ENCODE peak calls at places on chromosomes 2 and 18, in nine cellular contexts. One of them, this sample, is unnamed.

GRCh38 chr2:179525340-179525739 is 260.7 kb upstream of the SESTD1 start:
- DNase-seq in left ventricle myocardium inferior: no peak
- DNase-seq in tibial artery: no peak
- DNase-seq in HFFc6: no peak
- DNase-seq in GM13977: no peak
- DNase-seq in ovary: no peak
- DNase-seq in psoas muscle: no peak
- DNase-seq in kidney: no peak
- DNase-seq in heart right ventricle: no peak
- DNase-seq in this sample: no peak

GRCh38 chr18:62452280-62452824 is 70.5 kb upstream of the ZCCHC2 start:
- DNase-seq in ovary: no peak
- DNase-seq in heart right ventricle: no peak
- DNase-seq in GM13977: no peak
- DNase-seq in psoas muscle: peak; percentile 62
- DNase-seq in left ventricle myocardium inferior: no peak
- DNase-seq in kidney: no peak
- DNase-seq in HFFc6: no peak
- DNase-seq in tibial artery: no peak
- DNase-seq in this sample: no peak

GRCh38 chr2:186718122-186718521 is 24.3 kb downstream of the FAM171B start:
- DNase-seq in GM13977: no peak
- DNase-seq in kidney: no peak
- DNase-seq in tibial artery: no peak
- DNase-seq in psoas muscle: no peak
- DNase-seq in HFFc6: no peak
- DNase-seq in left ventricle myocardium inferior: no peak
- DNase-seq in ovary: no peak
- DNase-seq in heart right ventricle: no peak
- DNase-seq in this sample: no peak

GRCh38 chr2:140383781-140384180 is 1603.6 kb upstream of the NXPH2 start:
- DNase-seq in heart right ventricle: no peak
- DNase-seq in HFFc6: no peak
- DNase-seq in tibial artery: no peak
- DNase-seq in ovary: no peak
- DNase-seq in psoas muscle: no peak
- DNase-seq in kidney: no peak
- DNase-seq in GM13977: no peak
- DNase-seq in left ventricle myocardium inferior: no peak
- DNase-seq in this sample: no peak

GRCh38 chr2:62147610-62148301 is 48.2 kb upstream of the B3GNT2 start:
- DNase-seq in kidney: no peak
- DNase-seq in tibial artery: no peak
- DNase-seq in GM13977: no peak
- DNase-seq in psoas muscle: no peak
- DNase-seq in HFFc6: peak; percentile 86
- DNase-seq in left ventricle myocardium inferior: no peak
- DNase-seq in ovary: no peak
- DNase-seq in heart right ventricle: no peak
- DNase-seq in this sample: no peak

GRCh38 chr2:67209107-67209506 is 188.0 kb upstream of the ETAA1 start:
- DNase-seq in psoas muscle: no peak
- DNase-seq in GM13977: no peak
- DNase-seq in left ventricle myocardium inferior: no peak
- DNase-seq in tibial artery: no peak
- DNase-seq in kidney: no peak
- DNase-seq in heart right ventricle: no peak
- DNase-seq in HFFc6: no peak
- DNase-seq in ovary: no peak
- DNase-seq in this sample: no peak

GRCh38 chr2:17813742-17814458 is 2.4 kb upstream of the MSGN1 start:
- DNase-seq in tibial artery: no peak
- DNase-seq in heart right ventricle: peak; percentile 48
- DNase-seq in GM13977: peak; percentile 71
- DNase-seq in left ventricle myocardium inferior: peak; percentile 46
- DNase-seq in ovary: no peak
- DNase-seq in kidney: no peak
- DNase-seq in psoas muscle: peak; percentile 70
- DNase-seq in HFFc6: no peak
- DNase-seq in this sample: no peak

GRCh38 chr18:79578396-79579260 is 101.0 kb upstream of the CTDP1 start:
- DNase-seq in kidney: peak; percentile 57
- DNase-seq in tibial artery: peak; percentile 61
- DNase-seq in psoas muscle: peak; percentile 40
- DNase-seq in left ventricle myocardium inferior: no peak
- DNase-seq in heart right ventricle: no peak
- DNase-seq in GM13977: no peak
- DNase-seq in ovary: no peak
- DNase-seq in HFFc6: no peak
- DNase-seq in this sample: peak; percentile 59

GRCh38 chr2:190618030-190618429 is 30.9 kb upstream of the NAB1 start:
- DNase-seq in GM13977: no peak
- DNase-seq in psoas muscle: no peak
- DNase-seq in tibial artery: no peak
- DNase-seq in HFFc6: no peak
- DNase-seq in kidney: no peak
- DNase-seq in heart right ventricle: no peak
- DNase-seq in left ventricle myocardium inferior: no peak
- DNase-seq in ovary: no peak
- DNase-seq in this sample: no peak

DNA sequence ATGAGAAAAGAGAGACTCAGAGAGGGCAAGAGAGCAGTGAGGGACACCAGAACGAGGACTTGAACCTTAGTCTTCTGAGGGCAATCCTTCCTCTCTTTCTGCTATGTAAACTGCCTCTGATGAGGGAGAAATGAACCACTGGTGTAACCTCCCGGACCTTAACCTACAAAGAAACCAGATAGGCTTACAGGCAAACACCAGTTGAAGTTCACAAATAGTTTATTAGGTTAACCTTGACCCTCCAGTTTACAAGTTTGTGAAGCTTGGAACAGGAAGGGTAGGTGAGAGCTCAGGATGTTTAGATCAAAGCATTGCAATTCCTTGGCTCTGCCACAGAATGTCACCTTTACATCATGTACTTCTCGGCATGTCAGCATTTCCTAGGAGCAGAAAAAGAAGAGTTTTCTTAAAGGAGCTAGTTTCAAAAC is 486.4 kb upstream of the SPRED2 start:
- DNase-seq in HFFc6: no peak
- DNase-seq in heart right ventricle: no peak
- DNase-seq in ovary: no peak
- DNase-seq in GM13977: no peak
- DNase-seq in tibial artery: no peak
- DNase-seq in left ventricle myocardium inferior: no peak
- DNase-seq in kidney: no peak
- DNase-seq in psoas muscle: no peak
- DNase-seq in this sample: no peak
- TF ChIP-seq CTCF in HFFc6: no peak
- TF ChIP-seq CTCF in heart right ventricle: no peak
- TF ChIP-seq CTCF in ovary: no peak
- TF ChIP-seq CTCF in GM13977: no peak
- TF ChIP-seq CTCF in tibial artery: no peak
- TF ChIP-seq CTCF in left ventricle myocardium inferior: no peak
- TF ChIP-seq CTCF in kidney: no peak
- TF ChIP-seq CTCF in psoas muscle: no peak
- TF ChIP-seq CTCF in this sample: no peak

GRCh38 chr2:48724278-48724677 is 31.2 kb downstream of the LHCGR start:
- DNase-seq in kidney: no peak
- DNase-seq in tibial artery: no peak
- DNase-seq in ovary: no peak
- DNase-seq in HFFc6: no peak
- DNase-seq in heart right ventricle: no peak
- DNase-seq in psoas muscle: no peak
- DNase-seq in left ventricle myocardium inferior: no peak
- DNase-seq in GM13977: no peak
- DNase-seq in this sample: no peak

GRCh38 chr2:48723125-48723524 is 32.4 kb downstream of the LHCGR start:
- DNase-seq in kidney: no peak
- DNase-seq in GM13977: no peak
- DNase-seq in HFFc6: no peak
- DNase-seq in psoas muscle: no peak
- DNase-seq in ovary: no peak
- DNase-seq in tibial artery: no peak
- DNase-seq in heart right ventricle: no peak
- DNase-seq in left ventricle myocardium inferior: no peak
- DNase-seq in this sample: no peak

GRCh38 chr2:48728295-48728694 is 27.2 kb downstream of the LHCGR start:
- DNase-seq in HFFc6: no peak
- DNase-seq in ovary: no peak
- DNase-seq in GM13977: no peak
- DNase-seq in heart right ventricle: no peak
- DNase-seq in psoas muscle: no peak
- DNase-seq in kidney: no peak
- DNase-seq in left ventricle myocardium inferior: no peak
- DNase-seq in tibial artery: no peak
- DNase-seq in this sample: no peak

GRCh38 chr2:48727560-48727959 is 28.0 kb downstream of the LHCGR start:
- DNase-seq in heart right ventricle: no peak
- DNase-seq in GM13977: no peak
- DNase-seq in kidney: no peak
- DNase-seq in left ventricle myocardium inferior: no peak
- DNase-seq in psoas muscle: no peak
- DNase-seq in HFFc6: no peak
- DNase-seq in ovary: no peak
- DNase-seq in tibial artery: no peak
- DNase-seq in this sample: no peak

DNA sequence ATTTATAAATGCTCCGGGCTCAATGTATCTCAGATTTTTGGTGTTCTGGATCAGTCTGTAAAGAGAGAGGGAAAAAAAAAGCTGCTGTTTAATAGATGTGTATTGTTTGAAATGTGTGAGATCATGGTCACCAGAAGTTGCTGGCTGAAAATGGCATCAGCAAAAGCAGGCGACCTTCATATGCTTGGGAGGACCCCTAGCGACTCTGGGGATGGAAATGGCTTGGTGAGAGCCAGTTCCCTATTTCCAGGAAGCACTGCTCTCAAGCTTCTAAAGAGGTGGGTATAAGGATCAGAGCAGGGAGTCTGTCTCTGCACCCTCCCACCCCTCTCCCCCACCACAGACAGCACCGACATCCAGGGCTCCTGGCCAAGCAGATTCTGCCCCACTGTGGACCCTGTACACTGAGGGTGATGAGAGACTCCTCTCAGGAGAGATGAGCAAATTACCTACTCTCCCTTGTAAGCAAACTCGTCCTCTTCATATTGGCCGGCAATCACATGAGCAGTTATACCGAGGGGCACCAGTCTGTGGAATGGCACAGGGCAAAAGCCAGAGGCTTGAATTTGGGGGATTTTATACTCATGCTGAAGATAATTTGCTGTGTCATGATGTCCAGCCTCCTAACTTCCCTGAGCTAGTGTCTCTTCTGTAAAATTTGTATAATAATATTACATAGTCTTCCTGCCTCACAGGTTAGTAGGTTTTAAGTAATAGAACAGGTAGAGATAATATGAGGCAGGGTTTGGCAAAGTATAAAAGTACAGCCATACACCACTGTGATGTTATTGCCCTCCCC is 29.6 kb downstream of the LHCGR start:
- DNase-seq in GM13977: no peak
- DNase-seq in HFFc6: no peak
- DNase-seq in psoas muscle: no peak
- DNase-seq in kidney: no peak
- DNase-seq in heart right ventricle: no peak
- DNase-seq in ovary: no peak
- DNase-seq in left ventricle myocardium inferior: no peak
- DNase-seq in tibial artery: no peak
- DNase-seq in this sample: no peak
- TF ChIP-seq CTCF in GM13977: no peak
- TF ChIP-seq CTCF in HFFc6: no peak
- TF ChIP-seq CTCF in psoas muscle: no peak
- TF ChIP-seq CTCF in kidney: no peak
- TF ChIP-seq CTCF in heart right ventricle: no peak
- TF ChIP-seq CTCF in ovary: no peak
- TF ChIP-seq CTCF in left ventricle myocardium inferior: no peak
- TF ChIP-seq CTCF in tibial artery: no peak
- TF ChIP-seq CTCF in this sample: no peak

DNA sequence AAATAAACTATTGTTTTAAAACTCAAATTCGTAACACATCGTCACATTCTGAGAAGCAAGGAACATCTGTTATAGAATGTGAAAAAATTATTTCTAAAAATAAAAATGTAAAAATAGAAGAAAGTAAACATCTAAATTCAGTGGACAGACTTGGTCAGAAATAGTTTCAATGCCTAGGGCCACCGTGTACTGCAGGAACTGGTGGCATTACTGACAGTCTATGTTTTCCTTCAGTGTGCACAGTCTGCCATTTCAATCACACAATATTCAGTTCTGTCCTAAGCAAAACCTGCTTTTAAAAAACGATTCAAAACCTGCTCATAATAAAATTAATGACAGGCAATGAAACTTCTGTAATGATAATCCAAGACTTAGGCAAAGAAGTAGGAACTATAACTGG is 190.1 kb downstream of the ERBB4 start:
- DNase-seq in psoas muscle: no peak
- DNase-seq in ovary: no peak
- DNase-seq in GM13977: no peak
- DNase-seq in HFFc6: no peak
- DNase-seq in kidney: no peak
- DNase-seq in heart right ventricle: no peak
- DNase-seq in left ventricle myocardium inferior: no peak
- DNase-seq in tibial artery: no peak
- DNase-seq in this sample: no peak
- TF ChIP-seq CTCF in psoas muscle: no peak
- TF ChIP-seq CTCF in ovary: no peak
- TF ChIP-seq CTCF in GM13977: no peak
- TF ChIP-seq CTCF in HFFc6: no peak
- TF ChIP-seq CTCF in kidney: no peak
- TF ChIP-seq CTCF in heart right ventricle: no peak
- TF ChIP-seq CTCF in left ventricle myocardium inferior: no peak
- TF ChIP-seq CTCF in tibial artery: no peak
- TF ChIP-seq CTCF in this sample: no peak

GRCh38 chr2:54107903-54108615 is 7.4 kb upstream of the ACYP2 start:
- DNase-seq in tibial artery: no peak
- DNase-seq in HFFc6: no peak
- DNase-seq in left ventricle myocardium inferior: no peak
- DNase-seq in ovary: no peak
- DNase-seq in kidney: no peak
- DNase-seq in GM13977: no peak
- DNase-seq in psoas muscle: no peak
- DNase-seq in heart right ventricle: no peak
- DNase-seq in this sample: no peak
- TF ChIP-seq CTCF in tibial artery: no peak
- TF ChIP-seq CTCF in HFFc6: no peak
- TF ChIP-seq CTCF in left ventricle myocardium inferior: no peak
- TF ChIP-seq CTCF in ovary: no peak
- TF ChIP-seq CTCF in kidney: no peak
- TF ChIP-seq CTCF in GM13977: no peak
- TF ChIP-seq CTCF in psoas muscle: no peak
- TF ChIP-seq CTCF in heart right ventricle: no peak
- TF ChIP-seq CTCF in this sample: no peak

DNA sequence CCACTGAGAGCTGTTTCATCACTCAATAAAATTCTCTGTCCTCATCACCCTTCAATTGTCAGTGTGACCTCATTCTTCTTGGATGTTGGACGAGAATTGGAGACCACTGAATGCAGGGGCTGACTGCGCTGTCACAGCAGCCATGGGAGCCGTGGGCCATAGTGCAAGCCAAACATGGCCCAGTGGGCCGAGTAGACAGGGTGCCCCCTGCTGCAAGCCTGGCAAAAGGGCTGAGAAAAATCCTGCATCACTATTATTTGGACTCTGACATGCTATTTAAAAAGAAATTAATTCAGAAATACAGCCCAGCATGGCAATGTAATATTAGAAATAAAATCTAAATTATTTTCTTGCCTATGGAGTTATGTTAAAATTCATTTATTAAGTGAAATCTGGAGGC is 67.8 kb upstream of the FAM98A start:
- DNase-seq in left ventricle myocardium inferior: no peak
- DNase-seq in heart right ventricle: no peak
- DNase-seq in ovary: no peak
- DNase-seq in HFFc6: no peak
- DNase-seq in tibial artery: no peak
- DNase-seq in psoas muscle: no peak
- DNase-seq in kidney: no peak
- DNase-seq in GM13977: no peak
- DNase-seq in this sample: no peak
- TF ChIP-seq CTCF in left ventricle myocardium inferior: no peak
- TF ChIP-seq CTCF in heart right ventricle: no peak
- TF ChIP-seq CTCF in ovary: no peak
- TF ChIP-seq CTCF in HFFc6: peak; percentile 21
- TF ChIP-seq CTCF in tibial artery: no peak
- TF ChIP-seq CTCF in psoas muscle: no peak
- TF ChIP-seq CTCF in kidney: no peak
- TF ChIP-seq CTCF in GM13977: no peak
- TF ChIP-seq CTCF in this sample: no peak

This sample was measured in upper lobe of right lung.